ENCODE peak calls at places on chromosomes 3 and 15, in four cellular contexts. N, V, B and D are unnamed samples.
A peak's percentile ranks its signal among the peaks of the same experiment; 100 is the strongest.

GRCh38 chr3:181326637-181327223 is 337.2 kb upstream of the DNAJC19 start:
- DNase-seq in B (no peak), V (peak; percentile 34), N (no peak), D (no peak)

GRCh38 chr15:79003301-79003700 is 58.5 kb upstream of the CTSH start:
- DNase-seq in N (no peak), B (no peak), V (peak; percentile 57), D (no peak)

GRCh38 chr3:112822116-112823055 is 24.3 kb downstream of the CD200R1L start:
- DNase-seq in B (no peak), N (no peak), V (no peak), D (no peak)

GRCh38 chr3:140288575-140288974 is 353.6 kb downstream of the CLSTN2 start:
- DNase-seq in B (no peak), N (no peak), V (peak; percentile 78), D (no peak)

GRCh38 chr3:190017575-190018288 is 103.0 kb downstream of the P3H2 start:
- DNase-seq in N (no peak), V (peak; percentile 84), B (no peak), D (no peak)

GRCh38 chr3:134874737-134875413 is 79.8 kb downstream of the EPHB1 start:
- DNase-seq in N (no peak), B (no peak), V (peak; percentile 14), D (no peak)

GRCh38 chr3:10192953-10193691 is 28.4 kb downstream of the IRAK2 start:
- DNase-seq in N (peak; percentile 82), B (no peak), V (peak; percentile 95), D (peak; percentile 55)

GRCh38 chr15:80439140-80439539 is 35.0 kb downstream of the ARNT2 start:
- DNase-seq in N (no peak), B (no peak), V (no peak), D (no peak)

GRCh38 chr3:193872265-193872753 is 263.6 kb upstream of the HES1 start:
- DNase-seq in B (no peak), N (peak; percentile 30), V (peak; percentile 99), D (peak; percentile 85)

GRCh38 chr15:34754674-34755418 is at the start of gene GJD2:
- DNase-seq in N (peak; percentile 7), B (no peak), V (no peak), D (no peak)

GRCh38 chr3:50163572-50163971 is 8.4 kb downstream of the SEMA3F start:
- DNase-seq in B (no peak), V (no peak), N (no peak), D (no peak)

GRCh38 chr3:133804896-133805295 is 719 bp upstream of the SRPRB start:
- DNase-seq in B (no peak), N (no peak), V (no peak), D (no peak)

GRCh38 chr15:82530606-82531379 is 9.5 kb downstream of the RPS17 start:
- DNase-seq in N (peak; percentile 72), B (peak; percentile 55), V (peak; percentile 54), D (peak; percentile 49)

GRCh38 chr3:29005862-29006261 is 275.0 kb upstream of the RBMS3 start:
- DNase-seq in N (no peak), V (no peak), B (no peak), D (no peak)

GRCh38 chr15:63405159-63405558 is 23.5 kb upstream of the CA12 start:
- DNase-seq in N (no peak), V (no peak), B (no peak), D (no peak)

GRCh38 chr3:138328341-138328740 is 1.3 kb downstream of the NME9 start:
- DNase-seq in V (peak; percentile 53), N (no peak), B (no peak), D (no peak)

GRCh38 chr3:156459434-156459833 is 95.5 kb downstream of the SSR3 start:
- DNase-seq in B (no peak), N (no peak), V (no peak), D (no peak)

GRCh38 chr3:189001559-189001958 is 170.2 kb upstream of the TPRG1 start:
- DNase-seq in B (no peak), V (peak; percentile 95), N (no peak), D (no peak)

GRCh38 chr3:11530153-11530721 is 113.5 kb downstream of the VGLL4 start:
- DNase-seq in B (peak; percentile 65), N (no peak), V (peak; percentile 94), D (peak; percentile 3)

GRCh38 chr15:48389701-48390143 is 58.5 kb downstream of the DUT start:
- DNase-seq in V (peak; percentile 85), B (no peak), N (no peak), D (no peak)

GRCh38 chr15:41971893-41972340 is 440 bp downstream of the EHD4 start:
- DNase-seq in B (no peak), V (no peak), N (no peak), D (no peak)

GRCh38 chr3:187970106-187970505 is 183.9 kb upstream of the LPP start:
- DNase-seq in B (no peak), V (no peak), N (no peak), D (no peak)

GRCh38 chr15:87354661-87355410 is 901.7 kb downstream of the NTRK3 start:
- DNase-seq in V (peak; percentile 55), B (no peak), N (no peak), D (no peak)

GRCh38 chr3:135918600-135918999 is 46.9 kb upstream of the PPP2R3A start:
- DNase-seq in B (no peak), V (peak; percentile 69), N (no peak), D (no peak)

GRCh38 chr15:30791239-30791638 is 112.5 kb upstream of the FAN1 start:
- DNase-seq in V (peak; percentile 31), B (no peak), N (peak; percentile 31), D (no peak)

GRCh38 chr15:78167227-78167888 is 18.2 kb downstream of the IDH3A start:
- DNase-seq in V (no peak), N (no peak), B (no peak), D (no peak)

GRCh38 chr3:154240235-154240634 is 84.1 kb downstream of the DHX36 start:
- DNase-seq in V (no peak), N (no peak), B (no peak), D (no peak)

GRCh38 chr3:102302020-102302419 is 132.8 kb upstream of the ZPLD1 start:
- DNase-seq in V (no peak), B (no peak), N (no peak), D (no peak)

GRCh38 chr15:78303729-78304486 is 4.5 kb upstream of the SKIC8 start:
- DNase-seq in B (no peak), N (no peak), V (no peak), D (no peak)

GRCh38 chr3:195181781-195182469 is 89.0 kb downstream of the XXYLT1 start:
- DNase-seq in V (no peak), B (no peak), N (no peak), D (no peak)

GRCh38 chr3:13880811-13881156 is 913 bp upstream of the WNT7A start:
- DNase-seq in N (no peak), B (no peak), V (no peak), D (no peak)

GRCh38 chr3:171839270-171839669 is 3.9 kb upstream of the TMEM212 start:
- DNase-seq in N (no peak), B (no peak), V (no peak), D (no peak)

GRCh38 chr3:130473416-130473815 is 43.6 kb upstream of the COL6A6 start:
- DNase-seq in N (no peak), B (no peak), V (no peak), D (no peak)